ENCODE peak calls at places on chromosomes 4 and X, in eight cellular contexts. B, X, W, H, C, V, L and T are unnamed samples.

GRCh38 chrX:150643271-150643670 is 49.9 kb upstream of the MTMR1 start:
- DNase-seq in B (no peak), X (peak), W (no peak), H (no peak), C (no peak), V (no peak), L (no peak), T (no peak)

GRCh38 chr4:185786422-185786821 is 25.6 kb downstream of the SORBS2 start:
- DNase-seq in B (no peak), X (no peak), W (no peak), H (no peak), C (no peak), V (no peak), L (no peak), T (no peak)

GRCh38 chr4:2786152-2786671 is 6.7 kb upstream of the SH3BP2 start:
- DNase-seq in B (no peak), X (no peak), W (no peak), H (no peak), C (no peak), V (peak), L (peak), T (no peak)

GRCh38 chr4:1614854-1615595 is 69.1 kb downstream of the FAM53A start:
- DNase-seq in B (no peak), X (peak), W (no peak), H (no peak), C (no peak), V (no peak), L (no peak), T (no peak)

GRCh38 chr4:122588453-122589238 is 32.2 kb downstream of the IL21 start:
- DNase-seq in B (no peak), X (no peak), W (no peak), H (no peak), C (no peak), V (no peak), L (no peak), T (no peak)

GRCh38 chr4:25913056-25913850 is 767 bp upstream of the SMIM20 start:
- DNase-seq in B (no peak), X (peak), W (no peak), H (no peak), C (no peak), V (peak), L (no peak), T (no peak)

GRCh38 chrX:74242050-74242449 is 61.9 kb upstream of the ZCCHC13 start:
- DNase-seq in B (no peak), X (no peak), W (no peak), H (no peak), C (no peak), V (no peak), L (no peak), T (no peak)

GRCh38 chr4:108433832-108434231 is 186.5 kb upstream of the RPL34 start:
- DNase-seq in B (no peak), X (peak), W (no peak), H (no peak), C (no peak), V (no peak), L (no peak), T (no peak)

GRCh38 chrX:12446342-12447075 is 308.2 kb downstream of the FRMPD4 start:
- DNase-seq in B (no peak), X (no peak), W (no peak), H (no peak), C (no peak), V (no peak), L (no peak), T (no peak)

GRCh38 chr4:102518703-102519131 is 17.6 kb downstream of the NFKB1 start:
- DNase-seq in B (no peak), X (peak), W (no peak), H (no peak), C (no peak), V (no peak), L (no peak), T (no peak)